ENCODE peak calls at places on chromosomes 11 and 22, in nine cellular contexts. H is stimulated activated naive B cell treated with anti-CD40 and anti-IgM and Interleukin-4, amounts not matched to agents 10 μg/mL and 1 μg/mL and 100 μg/mL, for 72 hours; I is renal cortical epithelial cell; M is fibroblast of mammary gland; N is iris pigment epithelial cell; G is GM04504; Q is AG10803; Z is stimulated activated CD8-positive, alpha-beta memory T cell treated with anti-CD3 and anti-CD28 coated beads, Interleukin-15, amount 100 ng/mL, for 1 hour; K is activated CD4-positive, CD25-positive, alpha-beta regulatory T cell treated with anti-CD3 and anti-CD28 coated beads, Interleukin-2, amount 50 U/mL, for 72 hours. S is an unnamed sample.

GRCh38 chr11:101129203-101129943 is at the start of gene PGR:
- DNase-seq in H (no peak), I (no peak), M (peak), N (no peak), G (no peak), Q (no peak), Z (no peak), K (no peak), S (peak)

GRCh38 chr22:27159716-27160295 is 502.4 kb downstream of the MIAT start:
- DNase-seq in H (no peak), I (no peak), M (no peak), N (no peak), G (no peak), Q (no peak), Z (no peak), K (no peak), S (no peak)

GRCh38 chr11:27820249-27820648 is 120.0 kb upstream of the BDNF start:
- DNase-seq in H (no peak), I (no peak), M (no peak), N (peak), G (peak), Q (peak), Z (no peak), K (no peak), S (no peak)

GRCh38 chr11:90235536-90235935 is 12.7 kb upstream of the CHORDC1 start:
- DNase-seq in H (no peak), I (no peak), M (no peak), N (no peak), G (no peak), Q (no peak), Z (no peak), K (no peak), S (no peak)

GRCh38 chr22:37566903-37567798 is 6.9 kb downstream of the CDC42EP1 start:
- DNase-seq in H (peak), I (peak), M (peak), N (peak), G (no peak), Q (peak), Z (peak), K (peak), S (no peak)

GRCh38 chr11:11022126-11022730 is 164.4 kb upstream of the ZBED5 start:
- DNase-seq in H (no peak), I (peak), M (peak), N (peak), G (no peak), Q (peak), Z (no peak), K (no peak), S (no peak)

GRCh38 chr22:42646569-42647525 is 2.3 kb downstream of the CYB5R3 start:
- DNase-seq in H (no peak), I (no peak), M (no peak), N (no peak), G (no peak), Q (peak), Z (no peak), K (no peak), S (no peak)

GRCh38 chr22:43148581-43148980 is 2.8 kb upstream of the TSPO start:
- DNase-seq in H (no peak), I (no peak), M (no peak), N (no peak), G (no peak), Q (no peak), Z (no peak), K (no peak), S (no peak)

GRCh38 chr22:45597460-45598192 is 74.0 kb upstream of the ATXN10 start:
- DNase-seq in H (no peak), I (peak), M (no peak), N (no peak), G (no peak), Q (no peak), Z (no peak), K (no peak), S (no peak)

GRCh38 chr11:45885274-45885920 is at the start of gene MAPK8IP1:
- DNase-seq in H (no peak), I (no peak), M (peak), N (peak), G (no peak), Q (peak), Z (no peak), K (peak), S (no peak)

GRCh38 chr22:41687901-41688364 is 734 bp downstream of the SNU13 start:
- DNase-seq in H (no peak), I (no peak), M (peak), N (peak), G (no peak), Q (peak), Z (no peak), K (peak), S (no peak)

GRCh38 chr22:50583294-50583865 is 731 bp upstream of the CHKB start:
- DNase-seq in H (no peak), I (no peak), M (no peak), N (no peak), G (no peak), Q (no peak), Z (no peak), K (no peak), S (no peak)

GRCh38 chr22:42160830-42161696 is 30.5 kb upstream of the CYP2D6 start:
- DNase-seq in H (no peak), I (no peak), M (no peak), N (no peak), G (no peak), Q (no peak), Z (no peak), K (no peak), S (no peak)

GRCh38 chr11:96311120-96311568 is 31.9 kb downstream of the MAML2 start:
- DNase-seq in H (no peak), I (peak), M (peak), N (peak), G (peak), Q (peak), Z (no peak), K (no peak), S (no peak)

GRCh38 chr11:119863811-119864601 is 135.0 kb upstream of the NECTIN1 start:
- DNase-seq in H (no peak), I (no peak), M (no peak), N (no peak), G (no peak), Q (no peak), Z (no peak), K (no peak), S (no peak)

GRCh38 chr11:78406568-78407196 is 10.9 kb downstream of the GAB2 start:
- DNase-seq in H (no peak), I (peak), M (no peak), N (no peak), G (no peak), Q (no peak), Z (no peak), K (no peak), S (no peak)

GRCh38 chr22:37454857-37455686 is 27.8 kb upstream of the ELFN2 start:
- DNase-seq in H (no peak), I (peak), M (peak), N (peak), G (no peak), Q (peak), Z (no peak), K (no peak), S (no peak)

GRCh38 chr22:20610243-20610686 is 102.9 kb downstream of the MED15 start:
- DNase-seq in H (no peak), I (no peak), M (peak), N (no peak), G (no peak), Q (no peak), Z (no peak), K (no peak), S (no peak)

GRCh38 chr11:120739780-120740179 is 228.2 kb downstream of the GRIK4 start:
- DNase-seq in H (no peak), I (no peak), M (no peak), N (no peak), G (no peak), Q (no peak), Z (no peak), K (no peak), S (no peak)

GRCh38 chr11:60831143-60831500 is 10.8 kb upstream of the CCDC86 start:
- DNase-seq in H (peak), I (peak), M (peak), N (peak), G (peak), Q (peak), Z (peak), K (peak), S (peak)

GRCh38 chr11:2102132-2102882 is 36.9 kb downstream of the IGF2 start:
- DNase-seq in H (no peak), I (no peak), M (no peak), N (no peak), G (no peak), Q (no peak), Z (no peak), K (peak), S (peak)

GRCh38 chr22:43199541-43199940 is 12.6 kb upstream of the TTLL12 start:
- DNase-seq in H (no peak), I (no peak), M (no peak), N (no peak), G (no peak), Q (no peak), Z (no peak), K (no peak), S (no peak)

GRCh38 chr22:22342697-22343602 is 98.4 kb downstream of the VPREB1 start:
- DNase-seq in H (peak), I (peak), M (peak), N (peak), G (no peak), Q (no peak), Z (peak), K (peak), S (no peak)

GRCh38 chr11:121514998-121515671 is 62.4 kb upstream of the SORL1-AS1 start:
- DNase-seq in H (no peak), I (no peak), M (no peak), N (no peak), G (no peak), Q (no peak), Z (no peak), K (no peak), S (no peak)